ENCODE peak calls at places on chromosomes 1 and 21, in five cellular contexts. One of them, this sample, is unnamed.

GRCh38 chr1:209879539-209879938 is 51.8 kb downstream of the UTP25 start:
- DNase-seq in choroid plexus epithelial cell: no peak
- DNase-seq in cardiac fibroblast: peak
- DNase-seq in testis: no peak
- DNase-seq in uterus: no peak
- DNase-seq in this sample: no peak

GRCh38 chr1:153962088-153963029 is 978 bp downstream of the SLC39A1 start:
- DNase-seq in choroid plexus epithelial cell: peak
- DNase-seq in testis: no peak
- DNase-seq in uterus: peak
- DNase-seq in cardiac fibroblast: peak
- DNase-seq in this sample: peak

GRCh38 chr1:38131024-38131585 is 84.5 kb upstream of the POU3F1 start:
- DNase-seq in uterus: no peak
- DNase-seq in cardiac fibroblast: no peak
- DNase-seq in testis: no peak
- DNase-seq in choroid plexus epithelial cell: no peak
- DNase-seq in this sample: no peak

GRCh38 chr1:233459968-233460367 is 132.4 kb downstream of the MAP3K21 start:
- DNase-seq in uterus: no peak
- DNase-seq in choroid plexus epithelial cell: no peak
- DNase-seq in testis: no peak
- DNase-seq in cardiac fibroblast: no peak
- DNase-seq in this sample: no peak

GRCh38 chr1:53203466-53203865 is 6.8 kb downstream of the CPT2 start:
- DNase-seq in choroid plexus epithelial cell: no peak
- DNase-seq in uterus: no peak
- DNase-seq in cardiac fibroblast: no peak
- DNase-seq in testis: no peak
- DNase-seq in this sample: no peak

GRCh38 chr1:68269637-68270430 is 37.5 kb upstream of the WLS start:
- DNase-seq in testis: no peak
- DNase-seq in uterus: no peak
- DNase-seq in cardiac fibroblast: no peak
- DNase-seq in choroid plexus epithelial cell: peak
- DNase-seq in this sample: peak

GRCh38 chr1:156540955-156541354 is 31.4 kb downstream of the IQGAP3 start:
- DNase-seq in uterus: no peak
- DNase-seq in choroid plexus epithelial cell: no peak
- DNase-seq in testis: no peak
- DNase-seq in cardiac fibroblast: no peak
- DNase-seq in this sample: no peak

GRCh38 chr1:93779540-93780121 is 98.0 kb upstream of the BCAR3 start:
- DNase-seq in choroid plexus epithelial cell: peak
- DNase-seq in cardiac fibroblast: peak
- DNase-seq in testis: no peak
- DNase-seq in uterus: no peak
- DNase-seq in this sample: no peak

GRCh38 chr1:25486602-25487001 is 55.9 kb downstream of the MACO1 start:
- DNase-seq in cardiac fibroblast: peak
- DNase-seq in choroid plexus epithelial cell: peak
- DNase-seq in testis: no peak
- DNase-seq in uterus: no peak
- DNase-seq in this sample: peak

GRCh38 chr1:27403065-27403726 is 10.8 kb downstream of the GPR3 start:
- DNase-seq in uterus: peak
- DNase-seq in choroid plexus epithelial cell: peak
- DNase-seq in testis: peak
- DNase-seq in cardiac fibroblast: peak
- DNase-seq in this sample: peak

GRCh38 chr1:164726235-164726634 is 167.3 kb downstream of the PBX1 start:
- DNase-seq in uterus: no peak
- DNase-seq in cardiac fibroblast: peak
- DNase-seq in testis: no peak
- DNase-seq in choroid plexus epithelial cell: peak
- DNase-seq in this sample: peak

GRCh38 chr1:213201380-213202155 is 150.5 kb downstream of the RPS6KC1 start:
- DNase-seq in choroid plexus epithelial cell: peak
- DNase-seq in uterus: no peak
- DNase-seq in testis: no peak
- DNase-seq in cardiac fibroblast: peak
- DNase-seq in this sample: no peak

GRCh38 chr1:18954270-18955071 is 2.0 kb downstream of the IFFO2 start:
- DNase-seq in uterus: no peak
- DNase-seq in testis: no peak
- DNase-seq in cardiac fibroblast: peak
- DNase-seq in choroid plexus epithelial cell: peak
- DNase-seq in this sample: peak

GRCh38 chr1:1250828-1251284 is 4.3 kb upstream of the C1QTNF12 start:
- DNase-seq in cardiac fibroblast: no peak
- DNase-seq in choroid plexus epithelial cell: peak
- DNase-seq in uterus: no peak
- DNase-seq in testis: no peak
- DNase-seq in this sample: no peak

GRCh38 chr1:9294910-9295636 is 2.4 kb downstream of the SPSB1 start:
- DNase-seq in testis: no peak
- DNase-seq in cardiac fibroblast: peak
- DNase-seq in uterus: no peak
- DNase-seq in choroid plexus epithelial cell: peak
- DNase-seq in this sample: peak

GRCh38 chr21:24110846-24111245 is 1496.4 kb downstream of the MRPL39 start:
- DNase-seq in cardiac fibroblast: no peak
- DNase-seq in choroid plexus epithelial cell: no peak
- DNase-seq in uterus: no peak
- DNase-seq in testis: no peak
- DNase-seq in this sample: no peak

GRCh38 chr1:204480515-204480914 is 14.1 kb downstream of the PIK3C2B start:
- DNase-seq in cardiac fibroblast: no peak
- DNase-seq in testis: no peak
- DNase-seq in choroid plexus epithelial cell: no peak
- DNase-seq in uterus: no peak
- DNase-seq in this sample: no peak

GRCh38 chr21:40846566-40847411 is at the start of gene DSCAM:
- DNase-seq in cardiac fibroblast: no peak
- DNase-seq in uterus: no peak
- DNase-seq in testis: peak
- DNase-seq in choroid plexus epithelial cell: no peak
- DNase-seq in this sample: no peak
- H3K4me3 ChIP-seq in cardiac fibroblast: no peak
- H3K4me3 ChIP-seq in uterus: no peak
- H3K4me3 ChIP-seq in testis: peak
- H3K4me3 ChIP-seq in choroid plexus epithelial cell: no peak
- H3K4me3 ChIP-seq in this sample: no peak

GRCh38 chr21:42835211-42835610 is 44.1 kb downstream of the WDR4 start:
- DNase-seq in testis: no peak
- DNase-seq in choroid plexus epithelial cell: no peak
- DNase-seq in uterus: no peak
- DNase-seq in cardiac fibroblast: no peak
- DNase-seq in this sample: no peak

GRCh38 chr21:42835611-42836401 is 43.5 kb downstream of the WDR4 start:
- DNase-seq in testis: no peak
- DNase-seq in cardiac fibroblast: no peak
- DNase-seq in uterus: no peak
- DNase-seq in choroid plexus epithelial cell: no peak
- DNase-seq in this sample: no peak

GRCh38 chr21:42834730-42835191 is 44.6 kb downstream of the WDR4 start:
- DNase-seq in choroid plexus epithelial cell: no peak
- DNase-seq in cardiac fibroblast: no peak
- DNase-seq in uterus: no peak
- DNase-seq in testis: no peak
- DNase-seq in this sample: no peak

GRCh38 chr21:42833859-42834729 is 45.2 kb downstream of the WDR4 start:
- DNase-seq in choroid plexus epithelial cell: no peak
- DNase-seq in cardiac fibroblast: no peak
- DNase-seq in uterus: no peak
- DNase-seq in testis: no peak
- DNase-seq in this sample: no peak

GRCh38 chr21:42833439-42833815 is 45.9 kb downstream of the WDR4 start:
- DNase-seq in uterus: no peak
- DNase-seq in choroid plexus epithelial cell: peak
- DNase-seq in testis: no peak
- DNase-seq in cardiac fibroblast: peak
- DNase-seq in this sample: no peak
- TF ChIP-seq CTCF in uterus: no peak
- TF ChIP-seq CTCF in choroid plexus epithelial cell: peak
- TF ChIP-seq CTCF in testis: no peak
- TF ChIP-seq CTCF in cardiac fibroblast: no peak
- TF ChIP-seq CTCF in this sample: peak

GRCh38 chr1:115266729-115267421 is 71.2 kb downstream of the NGF start:
- DNase-seq in choroid plexus epithelial cell: no peak
- DNase-seq in cardiac fibroblast: peak
- DNase-seq in testis: no peak
- DNase-seq in uterus: no peak
- DNase-seq in this sample: no peak
- H3K4me3 ChIP-seq in choroid plexus epithelial cell: no peak
- H3K4me3 ChIP-seq in cardiac fibroblast: no peak
- H3K4me3 ChIP-seq in testis: no peak
- H3K4me3 ChIP-seq in uterus: no peak
- H3K4me3 ChIP-seq in this sample: no peak

DNA sequence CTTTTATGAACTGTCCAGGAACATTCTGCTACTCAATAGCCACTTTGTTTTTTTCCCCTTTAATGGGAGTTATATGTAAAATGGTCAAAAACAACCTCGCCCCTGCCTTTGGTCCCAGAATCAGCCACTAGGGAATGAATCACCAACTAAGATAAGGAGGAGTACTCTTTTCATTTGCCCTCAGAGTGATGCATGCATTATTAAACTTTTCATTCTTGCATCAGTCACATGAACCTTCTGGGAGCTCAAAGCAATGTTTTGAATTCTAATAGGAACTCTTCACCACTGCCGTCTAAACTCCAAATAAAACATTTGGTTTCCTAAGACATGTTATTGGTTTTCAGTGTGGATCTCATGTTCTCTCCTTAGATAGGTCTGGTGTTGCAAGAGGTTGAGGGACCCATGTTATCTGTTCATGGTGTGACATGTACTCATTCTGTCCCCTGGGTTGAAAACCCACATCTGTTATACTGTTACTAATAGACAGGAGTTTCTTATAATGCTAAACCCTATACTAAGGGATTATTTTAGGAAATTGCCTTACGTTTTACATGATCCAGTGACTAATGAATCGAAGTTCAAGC is 17.8 kb upstream of the HSD17B7 start:
- DNase-seq in testis: no peak
- DNase-seq in cardiac fibroblast: peak
- DNase-seq in choroid plexus epithelial cell: no peak
- DNase-seq in uterus: no peak
- DNase-seq in this sample: peak
- TF ChIP-seq CTCF in testis: no peak
- TF ChIP-seq CTCF in cardiac fibroblast: peak
- TF ChIP-seq CTCF in choroid plexus epithelial cell: no peak
- TF ChIP-seq CTCF in uterus: no peak
- TF ChIP-seq CTCF in this sample: peak

DNA sequence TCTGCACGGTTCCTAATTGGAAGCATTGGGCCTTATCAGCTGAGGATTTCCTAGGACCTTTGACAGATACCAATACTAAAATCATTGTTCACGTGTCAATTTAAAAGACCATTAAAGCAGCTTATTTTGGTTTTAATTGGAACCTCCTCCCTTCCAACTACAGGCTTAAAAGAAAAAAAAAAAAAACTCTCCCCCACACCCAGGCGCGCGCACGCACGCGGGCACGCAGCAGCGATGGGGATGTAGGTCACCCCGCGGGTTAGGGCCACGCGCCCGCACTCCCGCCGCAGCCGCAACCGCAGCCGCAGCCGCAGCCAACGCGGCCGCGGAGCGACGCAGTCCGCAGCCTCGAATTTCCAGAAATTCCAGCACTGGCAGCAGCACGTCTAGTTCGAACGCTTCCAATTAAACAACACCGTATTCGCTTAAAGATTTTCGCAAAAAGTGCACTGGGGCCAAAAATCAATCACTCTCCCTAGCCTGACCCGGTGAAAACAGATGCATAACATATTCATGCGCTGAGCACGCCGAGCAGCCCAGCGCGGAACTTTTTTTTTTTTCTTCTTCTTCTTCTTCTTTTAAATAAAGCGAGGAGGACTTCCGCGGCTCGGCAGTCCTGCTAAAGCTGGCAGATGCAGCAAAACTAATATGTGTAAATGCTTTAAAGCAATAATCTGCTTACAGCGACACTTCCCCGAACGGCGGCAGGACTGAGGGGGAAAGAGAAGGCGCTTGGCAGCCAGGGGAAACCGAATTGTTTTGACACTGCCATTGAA is 13.3 kb upstream of the BARHL2 start:
- DNase-seq in choroid plexus epithelial cell: peak
- DNase-seq in testis: no peak
- DNase-seq in cardiac fibroblast: no peak
- DNase-seq in uterus: no peak
- DNase-seq in this sample: peak
- H3K4me3 ChIP-seq in choroid plexus epithelial cell: peak
- H3K4me3 ChIP-seq in testis: peak
- H3K4me3 ChIP-seq in cardiac fibroblast: no peak
- H3K4me3 ChIP-seq in uterus: no peak
- H3K4me3 ChIP-seq in this sample: peak

DNA sequence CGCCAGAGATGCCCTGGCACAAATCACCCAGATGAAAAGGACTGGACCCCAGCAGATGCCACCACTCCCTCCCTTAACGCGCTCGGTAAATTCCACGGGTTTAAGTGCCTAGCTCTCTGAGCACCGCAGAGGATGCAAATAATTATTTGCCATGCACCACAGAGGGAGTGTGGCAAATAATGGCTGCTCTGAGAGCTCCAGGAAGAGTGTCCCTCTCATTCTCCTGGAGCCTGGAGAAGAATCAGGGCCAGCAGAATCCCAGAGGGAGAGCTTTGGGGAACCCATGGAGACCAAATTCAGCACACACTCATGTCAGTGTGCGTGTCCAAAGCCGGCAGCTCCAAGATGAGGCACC is 667 bp downstream of the HHIPL2 start:
- DNase-seq in choroid plexus epithelial cell: no peak
- DNase-seq in testis: no peak
- DNase-seq in uterus: no peak
- DNase-seq in cardiac fibroblast: no peak
- DNase-seq in this sample: no peak
- TF ChIP-seq CTCF in choroid plexus epithelial cell: no peak
- TF ChIP-seq CTCF in testis: no peak
- TF ChIP-seq CTCF in uterus: no peak
- TF ChIP-seq CTCF in cardiac fibroblast: no peak
- TF ChIP-seq CTCF in this sample: no peak

DNA sequence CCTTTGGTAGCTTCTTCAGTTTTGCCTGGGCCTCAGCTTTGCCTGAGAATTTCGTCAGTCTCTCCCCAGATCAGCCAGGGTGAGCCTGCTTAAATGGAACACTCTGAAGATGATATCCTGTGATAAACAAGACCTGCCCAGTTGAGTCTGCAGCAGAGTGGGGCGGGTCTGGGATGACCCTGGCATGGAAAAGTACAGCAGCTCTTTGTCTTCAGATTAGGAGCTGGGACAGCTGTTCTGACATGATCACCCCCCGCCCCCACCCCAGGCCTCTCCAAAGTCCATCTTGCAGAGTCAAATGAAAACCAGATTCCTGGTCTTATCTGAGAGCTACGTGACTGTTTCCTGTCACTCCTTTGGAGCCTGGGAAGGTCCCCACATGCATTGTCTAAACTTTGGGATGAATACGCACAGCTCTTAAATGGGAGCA is 2.2 kb upstream of the TMEM51 start:
- DNase-seq in uterus: no peak
- DNase-seq in choroid plexus epithelial cell: no peak
- DNase-seq in cardiac fibroblast: no peak
- DNase-seq in testis: no peak
- DNase-seq in this sample: no peak
- H3K4me3 ChIP-seq in uterus: no peak
- H3K4me3 ChIP-seq in choroid plexus epithelial cell: no peak
- H3K4me3 ChIP-seq in cardiac fibroblast: no peak
- H3K4me3 ChIP-seq in testis: no peak
- H3K4me3 ChIP-seq in this sample: no peak

GRCh38 chr1:101943237-101943636 is 53.5 kb downstream of the OLFM3 start:
- DNase-seq in cardiac fibroblast: no peak
- DNase-seq in testis: no peak
- DNase-seq in uterus: no peak
- DNase-seq in choroid plexus epithelial cell: no peak
- DNase-seq in this sample: no peak

GRCh38 chr1:101945884-101946283 is 50.8 kb downstream of the OLFM3 start:
- DNase-seq in cardiac fibroblast: no peak
- DNase-seq in choroid plexus epithelial cell: no peak
- DNase-seq in testis: no peak
- DNase-seq in uterus: no peak
- DNase-seq in this sample: no peak
- TF ChIP-seq CTCF in cardiac fibroblast: no peak
- TF ChIP-seq CTCF in choroid plexus epithelial cell: no peak
- TF ChIP-seq CTCF in testis: no peak
- TF ChIP-seq CTCF in uterus: no peak
- TF ChIP-seq CTCF in this sample: no peak

This sample was measured in fibroblast of the aortic adventitia.